ENCODE peak calls at places on chromosomes 5 and 9, in seven cellular contexts. O is endodermal cell, C is transverse colon, Y is heart left ventricle, E is left lung, B is mucosa of descending colon, T is MM.1S. V is an unnamed sample.
A peak's percentile ranks its signal among the peaks of the same experiment; 100 is the strongest.

GRCh38 chr5:51345106-51345505 is 38.1 kb upstream of the ISL1 start:
- DNase-seq in O (no peak), C (no peak), Y (no peak), E (no peak), B (no peak), T (no peak), V (no peak)

GRCh38 chr5:88502179-88503064 is 233.8 kb upstream of the TMEM161B start:
- DNase-seq in O (no peak), C (no peak), Y (no peak), E (no peak), B (no peak), T (peak; percentile 75), V (no peak)

GRCh38 chr5:161002571-161003074 is 150.6 kb upstream of the ATP10B start:
- DNase-seq in O (no peak), C (no peak), Y (no peak), E (no peak), B (no peak), T (no peak), V (no peak)

GRCh38 chr5:18772475-18772874 is 1138.2 kb downstream of the TAF11L14 start:
- DNase-seq in O (peak; percentile 60), C (no peak), Y (no peak), E (no peak), B (no peak), T (peak; percentile 78), V (no peak)

GRCh38 chr5:10580531-10581423 is 16.9 kb downstream of the ANKRD33B start:
- DNase-seq in O (no peak), C (no peak), Y (no peak), E (no peak), B (no peak), T (no peak), V (no peak)

GRCh38 chr5:134784946-134785620 is 26.5 kb downstream of the DDX46 start:
- DNase-seq in O (no peak), C (no peak), Y (no peak), E (no peak), B (no peak), T (no peak), V (no peak)

GRCh38 chr9:35318741-35319140 is 156.9 kb downstream of the UNC13B start:
- DNase-seq in O (no peak), C (no peak), Y (no peak), E (no peak), B (no peak), T (no peak), V (no peak)

GRCh38 chr5:43042626-43043399 is 2.7 kb upstream of the ANXA2R start:
- DNase-seq in O (peak; percentile 76), C (peak; percentile 69), Y (peak; percentile 67), E (peak; percentile 69), B (peak; percentile 74), T (peak; percentile 85), V (peak; percentile 82)

GRCh38 chr5:40481226-40481625 is 198.5 kb upstream of the PTGER4 start:
- DNase-seq in O (no peak), C (no peak), Y (no peak), E (no peak), B (no peak), T (no peak), V (no peak)

GRCh38 chr9:129708799-129709198 is 43.4 kb downstream of the PRRX2 start:
- DNase-seq in O (no peak), C (no peak), Y (no peak), E (no peak), B (no peak), T (no peak), V (no peak)

GRCh38 chr5:116640236-116640635 is 65.6 kb upstream of the SEMA6A start:
- DNase-seq in O (no peak), C (no peak), Y (no peak), E (no peak), B (no peak), T (no peak), V (no peak)

GRCh38 chr5:34658023-34658422 is 1.9 kb downstream of the RAI14 start:
- DNase-seq in O (no peak), C (no peak), Y (no peak), E (no peak), B (no peak), T (no peak), V (no peak)

GRCh38 chr5:72453260-72453775 is 53.9 kb downstream of the ZNF366 start:
- DNase-seq in O (no peak), C (no peak), Y (no peak), E (no peak), B (no peak), T (no peak), V (no peak)

GRCh38 chr5:95940758-95941682 is 20.6 kb downstream of the ELL2 start:
- DNase-seq in O (peak; percentile 59), C (no peak), Y (no peak), E (no peak), B (no peak), T (no peak), V (no peak)

GRCh38 chr5:158814521-158814920 is 285.2 kb downstream of the EBF1 start:
- DNase-seq in O (no peak), C (no peak), Y (no peak), E (no peak), B (no peak), T (no peak), V (no peak)

GRCh38 chr5:160467555-160468418 is 46.1 kb downstream of the PTTG1 start:
- DNase-seq in O (no peak), C (peak; percentile 88), Y (peak; percentile 78), E (peak; percentile 86), B (peak; percentile 84), T (peak; percentile 97), V (peak; percentile 90)

GRCh38 chr9:111659706-111660105 is 1.7 kb upstream of the GNG10 start:
- DNase-seq in O (no peak), C (no peak), Y (no peak), E (no peak), B (no peak), T (no peak), V (no peak)

GRCh38 chr5:176780951-176781350 is 29.4 kb upstream of the UNC5A start:
- DNase-seq in O (peak; percentile 36), C (no peak), Y (no peak), E (peak; percentile 29), B (no peak), T (no peak), V (peak; percentile 64)

GRCh38 chr5:174567506-174568141 is 156.8 kb upstream of the MSX2 start:
- DNase-seq in O (peak; percentile 13), C (no peak), Y (no peak), E (no peak), B (no peak), T (no peak), V (no peak)

GRCh38 chr9:129145841-129146292 is 32.2 kb downstream of the IER5L start:
- DNase-seq in O (peak; percentile 91), C (no peak), Y (peak; percentile 76), E (peak; percentile 71), B (peak; percentile 51), T (no peak), V (no peak)

DNA sequence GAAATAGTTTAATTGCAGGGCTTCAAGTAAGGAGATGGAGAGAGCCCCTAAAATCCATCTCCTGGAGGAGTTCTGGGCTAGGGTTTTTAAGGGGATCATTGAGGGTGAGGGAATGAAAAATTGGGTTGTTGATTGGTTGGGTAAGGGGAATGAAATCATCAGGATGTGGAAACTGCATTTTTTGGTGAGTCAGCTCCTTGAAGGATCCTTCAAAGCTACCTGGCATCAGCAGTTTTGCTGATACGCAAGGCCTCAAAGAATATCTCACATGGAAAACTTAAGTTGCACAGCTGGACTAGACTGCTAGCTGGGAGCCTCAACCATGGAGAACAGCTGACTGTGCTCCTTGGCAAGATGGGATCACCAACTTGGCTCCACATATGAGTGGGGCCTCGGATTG is 136.7 kb downstream of the FGF10 start:
- DNase-seq in O (no peak), C (no peak), Y (no peak), E (no peak), B (no peak), T (no peak), V (no peak)
- H3K36me3 ChIP-seq in O (no peaks in the 10 kb centered on the region), C (no peaks in the 10 kb centered on the region), Y (no peaks in the 10 kb centered on the region), E (no peaks in the 10 kb centered on the region), B (no peaks in the 10 kb centered on the region), T (no peaks in the 10 kb centered on the region), V (no peaks in the 10 kb centered on the region)

GRCh38 chr9:3006917-3007316 is 163.0 kb upstream of the PUM3 start:
- DNase-seq in O (no peak), C (no peak), Y (no peak), E (no peak), B (no peak), T (no peak), V (no peak)

GRCh38 chr9:3007331-3007730 is 163.4 kb upstream of the PUM3 start:
- DNase-seq in O (no peak), C (no peak), Y (no peak), E (no peak), B (no peak), T (no peak), V (no peak)

GRCh38 chr9:3004572-3004971 is 160.7 kb upstream of the PUM3 start:
- DNase-seq in O (no peak), C (no peak), Y (no peak), E (no peak), B (no peak), T (peak; percentile 56), V (no peak)

GRCh38 chr9:3012245-3012644 is 168.3 kb upstream of the PUM3 start:
- DNase-seq in O (no peak), C (no peak), Y (no peak), E (no peak), B (no peak), T (no peak), V (no peak)

GRCh38 chr9:3008091-3008490 is 164.2 kb upstream of the PUM3 start:
- DNase-seq in O (no peak), C (no peak), Y (no peak), E (no peak), B (no peak), T (no peak), V (no peak)
- TF ChIP-seq CTCF in O (peak; percentile 59), C (no peak), Y (no peak), E (no peak), B (no peak), T (no peak), V (no peak)

DNA sequence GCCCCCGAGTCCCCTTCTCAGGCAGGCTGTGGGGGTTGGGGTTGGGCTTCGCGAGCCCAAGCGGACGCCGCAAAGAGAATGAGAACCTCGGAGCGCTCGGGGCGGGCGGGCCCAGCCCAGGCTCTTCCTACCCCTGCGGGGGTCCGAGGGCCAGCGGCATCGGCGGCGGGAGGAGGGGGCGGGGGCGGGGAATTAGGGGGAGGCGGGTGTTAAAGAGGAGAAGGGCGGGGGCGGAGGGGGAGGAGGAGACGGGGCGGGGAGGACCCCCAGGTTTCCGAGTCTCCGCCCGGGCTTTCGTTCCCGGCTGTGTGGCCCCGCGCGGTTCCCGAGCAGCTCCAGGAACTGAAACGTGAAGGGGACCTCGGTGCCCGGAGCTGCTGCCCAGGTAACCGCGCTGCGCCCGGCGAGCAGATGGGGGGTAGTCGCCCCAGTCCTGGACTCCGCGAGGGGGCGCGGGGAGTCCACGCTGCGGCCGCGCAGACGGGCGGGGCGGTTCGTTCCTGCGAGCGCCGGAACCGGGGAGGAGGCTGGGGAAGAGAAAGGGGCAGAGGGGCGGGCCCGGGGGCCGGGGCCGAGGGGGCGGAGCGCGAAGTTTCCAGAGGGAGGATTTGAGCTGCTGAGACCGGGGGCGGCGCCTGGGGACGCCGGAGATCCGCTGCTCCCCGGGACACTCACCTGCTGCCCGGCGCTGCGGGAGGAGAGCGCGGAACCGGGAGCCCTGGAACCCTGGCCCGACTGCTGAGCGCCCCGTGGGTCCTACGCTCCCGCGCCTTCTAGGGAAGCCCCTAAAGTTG is 38.4 kb upstream of the PLEKHG4B start:
- DNase-seq in O (peak; percentile 94), C (peak; percentile 23), Y (peak; percentile 25), E (no peak), B (peak; percentile 38), T (no peak), V (peak; percentile 82)
- H3K4me3 ChIP-seq in O (peak overlapping the region; percentile 73), C (peak overlapping the region; percentile 50), Y (peak overlapping the region; percentile 59), E (peak overlapping the region; percentile 22), B (no peak overlapping the region), T (no peak overlapping the region), V (peak overlapping the region; percentile 53)

GRCh38 chr9:33065157-33066076 is 11.1 kb downstream of the SMU1 start:
- DNase-seq in O (no peak), C (no peak), Y (no peak), E (no peak), B (no peak), T (peak; percentile 39), V (no peak)

GRCh38 chr9:33068991-33069390 is 7.5 kb downstream of the SMU1 start:
- DNase-seq in O (no peak), C (no peak), Y (no peak), E (no peak), B (no peak), T (no peak), V (no peak)
- H3K36me3 ChIP-seq in O (peaks cover 84% of the 10 kb centered on the region), C (no peaks in the 10 kb centered on the region), Y (peaks cover 95% of the 10 kb centered on the region), E (peaks cover 100% of the 10 kb centered on the region), B (no peaks in the 10 kb centered on the region), T (peaks cover 19% of the 10 kb centered on the region), V (peaks cover 91% of the 10 kb centered on the region)